ENCODE peak calls at places on chromosomes 7 and 10, in eight cellular contexts. B is EL; K is anterior cingulate cortex; E is T follicular helper cell; V is activated naive CD8-positive, alpha-beta T cell treated with anti-CD3 and anti-CD28 coated beads, Interleukin-2, amount 50 U/mL, for 24 hours; R is HuH-7.5; W is stimulated activated CD8-positive, alpha-beta memory T cell treated with anti-CD3 and anti-CD28 coated beads, Interleukin-15, amount 100 ng/mL, for 4 hours; U is hypothalamus. P is an unnamed sample.

GRCh38 chr10:97400665-97401454 is at the start of gene RRP12:
- DNase-seq in E (peak), V (peak), K (peak), W (peak), U (peak), B (peak), R (peak), P (peak)

GRCh38 chr10:533611-534566 is 155.6 kb downstream of the DIP2C start:
- DNase-seq in E (no peak), B (no peak), V (no peak), U (no peak), R (no peak), W (no peak), K (no peak), P (no peak)

GRCh38 chr10:89653410-89653828 is 8.4 kb upstream of the PANK1 start:
- DNase-seq in E (no peak), K (no peak), B (peak), V (no peak), W (no peak), R (no peak), U (no peak), P (peak)

GRCh38 chr7:2990949-2991470 is 52.7 kb downstream of the CARD11 start:
- DNase-seq in K (no peak), W (no peak), U (no peak), R (no peak), B (no peak), E (no peak), V (no peak), P (no peak)

GRCh38 chr7:33757563-33758165 is 147.7 kb upstream of the BMPER start:
- DNase-seq in V (peak), R (no peak), E (no peak), K (no peak), B (peak), U (peak), W (no peak), P (peak)

GRCh38 chr7:45983720-45984032 is 62.6 kb upstream of the IGFBP3 start:
- DNase-seq in K (no peak), B (no peak), E (no peak), V (no peak), R (no peak), U (no peak), W (no peak), P (no peak)

GRCh38 chr10:119341236-119342016 is 134.1 kb downstream of the GRK5 start:
- DNase-seq in E (no peak), U (no peak), W (peak), R (peak), V (peak), K (no peak), B (peak), P (peak)

GRCh38 chr7:23334482-23335056 is 35.4 kb downstream of the MALSU1 start:
- DNase-seq in V (no peak), W (no peak), U (no peak), E (no peak), B (peak), R (peak), K (no peak), P (peak)

GRCh38 chr7:2299853-2300512 is 14.3 kb downstream of the SNX8 start:
- DNase-seq in V (no peak), R (no peak), U (no peak), B (no peak), E (no peak), W (no peak), K (no peak), P (no peak)

GRCh38 chr7:144524271-144524670 is 120.8 kb upstream of the NOBOX start:
- DNase-seq in W (no peak), B (no peak), V (no peak), K (no peak), U (no peak), E (no peak), R (no peak), P (no peak)

GRCh38 chr7:8295638-8296361 is 33.8 kb upstream of the ICA1 start:
- DNase-seq in R (peak), B (peak), E (no peak), W (no peak), U (peak), K (peak), V (peak), P (peak)

GRCh38 chr7:135180122-135180521 is 9.6 kb upstream of the CYREN start:
- DNase-seq in E (no peak), V (no peak), R (no peak), K (no peak), W (no peak), B (no peak), U (no peak), P (no peak)

GRCh38 chr10:121952226-121952625 is 22.8 kb downstream of the NSMCE4A start:
- DNase-seq in V (no peak), B (peak), W (no peak), U (no peak), E (no peak), R (no peak), K (no peak), P (no peak)

GRCh38 chr7:48636391-48637015 is 287.8 kb upstream of the CDC14C start:
- DNase-seq in E (no peak), R (no peak), V (no peak), K (no peak), B (no peak), U (no peak), W (no peak), P (no peak)

GRCh38 chr7:55485501-55486171 is 86.7 kb downstream of the VOPP1 start:
- DNase-seq in E (no peak), V (no peak), B (no peak), W (no peak), K (no peak), U (no peak), R (no peak), P (no peak)

GRCh38 chr7:50962962-50963374 is 180.3 kb upstream of the GRB10 start:
- DNase-seq in B (peak), U (no peak), R (peak), E (no peak), K (no peak), V (no peak), W (no peak), P (peak)